ENCODE peak calls at places on chromosomes 5 and 9, in seven cellular contexts. F is AG09309, U is fibroblast of pulmonary artery, K is NB4, I is left ventricle myocardium inferior, J is colonic mucosa, E is GM06990. N is an unnamed sample.

GRCh38 chr5:34914671-34915138 is 599 bp downstream of the RAD1 start:
- DNase-seq in K (peak), I (peak), J (peak), E (no peak), F (no peak), U (peak), N (no peak)

GRCh38 chr5:78221964-78222451 is 72.5 kb downstream of the AP3B1 start:
- DNase-seq in J (no peak), F (no peak), U (peak), I (no peak), E (peak), K (peak), N (peak)

GRCh38 chr5:60522299-60522915 is 177.6 kb downstream of the DEPDC1B start:
- DNase-seq in I (no peak), K (no peak), E (peak), F (no peak), J (no peak), U (peak), N (peak)

GRCh38 chr5:116876240-116876840 is 301.7 kb upstream of the SEMA6A start:
- DNase-seq in K (no peak), F (no peak), U (no peak), I (no peak), E (no peak), J (no peak), N (no peak)

GRCh38 chr5:9347032-9347431 is 198.8 kb downstream of the SEMA5A start:
- DNase-seq in F (no peak), E (no peak), J (no peak), U (no peak), I (no peak), K (no peak), N (no peak)

GRCh38 chr5:23352437-23352836 is 155.0 kb upstream of the PRDM9 start:
- DNase-seq in J (no peak), E (no peak), U (peak), K (peak), F (no peak), I (no peak), N (no peak)

GRCh38 chr5:142960309-142960696 is 190.1 kb downstream of the ARHGAP26 start:
- DNase-seq in K (peak), U (peak), E (no peak), I (no peak), F (peak), J (no peak), N (no peak)

GRCh38 chr5:84445049-84445685 is 60.5 kb upstream of the EDIL3 start:
- DNase-seq in K (no peak), E (no peak), F (peak), J (no peak), U (no peak), I (no peak), N (no peak)

GRCh38 chr5:73213566-73213998 is 40.6 kb downstream of the TMEM174 start:
- DNase-seq in I (no peak), U (peak), K (no peak), J (peak), E (no peak), F (peak), N (peak)

GRCh38 chr9:87834357-87834756 is 48.3 kb upstream of the SPATA31E1 start:
- DNase-seq in E (no peak), J (peak), U (no peak), I (no peak), F (no peak), K (peak), N (no peak)

GRCh38 chr9:136304456-136304855 is 562 bp upstream of the CCDC187 start:
- DNase-seq in U (no peak), K (no peak), I (no peak), J (no peak), E (no peak), F (no peak), N (no peak)

GRCh38 chr9:135296783-135297715 is 182.5 kb upstream of the PPP1R26 start:
- DNase-seq in E (no peak), K (no peak), F (no peak), I (no peak), J (no peak), U (no peak), N (no peak)

GRCh38 chr5:83472508-83473343 is 1.2 kb downstream of the VCAN start:
- DNase-seq in E (peak), K (peak), U (no peak), I (peak), J (peak), F (no peak), N (no peak)

GRCh38 chr5:171419663-171420428 is 399 bp downstream of the FGF18 start:
- DNase-seq in F (no peak), U (peak), E (peak), I (peak), K (no peak), J (peak), N (no peak)

GRCh38 chr5:171420429-171421231 is 1.2 kb downstream of the FGF18 start:
- DNase-seq in U (peak), K (no peak), I (peak), E (no peak), J (peak), F (peak), N (no peak)

GRCh38 chr5:171422902-171423663 is 3.6 kb downstream of the FGF18 start:
- DNase-seq in J (no peak), E (no peak), U (no peak), K (no peak), F (no peak), I (no peak), N (no peak)

GRCh38 chr5:171422495-171422894 is 3.0 kb downstream of the FGF18 start:
- DNase-seq in U (no peak), E (no peak), J (no peak), I (no peak), K (no peak), F (no peak), N (no peak)

DNA sequence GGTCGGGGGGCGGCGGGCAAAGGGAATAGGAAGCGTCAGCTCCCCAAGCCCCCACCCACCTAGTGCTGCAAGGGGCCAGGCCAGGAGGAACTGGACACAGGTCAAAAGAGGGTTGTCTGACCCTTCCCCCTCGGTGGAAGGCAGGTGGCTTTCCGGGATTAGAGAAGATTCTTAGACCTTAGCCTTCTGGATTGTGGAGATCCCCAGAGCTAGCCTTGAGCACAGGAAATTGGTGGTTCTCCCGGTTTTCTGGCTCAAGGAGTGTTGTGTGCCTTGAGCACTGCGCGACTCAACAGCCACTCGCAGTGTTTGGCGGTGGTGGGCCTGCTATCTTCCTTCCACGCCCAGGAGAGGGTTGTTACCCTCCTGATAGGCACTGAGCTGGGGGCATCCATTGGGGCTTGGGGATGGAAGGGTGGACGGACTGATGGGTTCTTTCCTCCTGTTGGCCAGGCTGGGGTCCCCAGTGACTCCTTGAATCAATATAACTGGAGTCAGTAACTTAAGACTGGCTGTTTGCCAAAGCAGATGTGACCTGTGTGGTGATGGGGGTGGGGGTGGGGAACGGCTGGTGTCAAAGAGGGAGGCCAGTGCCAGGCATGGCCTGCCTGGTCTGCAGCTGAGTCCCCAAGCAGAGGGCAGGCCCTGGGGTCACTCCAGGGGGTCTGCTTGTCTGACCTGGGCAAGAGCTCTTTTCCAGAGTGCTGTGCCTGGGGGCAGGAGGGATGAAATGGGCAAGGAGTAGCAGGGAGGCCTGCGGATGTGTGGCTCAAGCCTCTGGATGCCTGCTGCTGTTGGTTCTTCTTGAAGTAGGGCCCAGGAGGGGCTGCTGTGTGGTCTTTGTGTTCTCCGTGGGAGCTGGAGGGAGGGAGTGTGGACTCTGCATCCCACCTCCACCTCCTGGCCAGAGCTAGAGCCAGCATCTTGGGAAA is 2.1 kb downstream of the FGF18 start:
- DNase-seq in K (no peak), J (no peak), I (no peak), F (no peak), E (no peak), U (no peak), N (no peak)
- H3K4me3 ChIP-seq in K (no peak), J (no peak), I (peak), F (no peak), E (no peak), U (no peak), N (no peak)

DNA sequence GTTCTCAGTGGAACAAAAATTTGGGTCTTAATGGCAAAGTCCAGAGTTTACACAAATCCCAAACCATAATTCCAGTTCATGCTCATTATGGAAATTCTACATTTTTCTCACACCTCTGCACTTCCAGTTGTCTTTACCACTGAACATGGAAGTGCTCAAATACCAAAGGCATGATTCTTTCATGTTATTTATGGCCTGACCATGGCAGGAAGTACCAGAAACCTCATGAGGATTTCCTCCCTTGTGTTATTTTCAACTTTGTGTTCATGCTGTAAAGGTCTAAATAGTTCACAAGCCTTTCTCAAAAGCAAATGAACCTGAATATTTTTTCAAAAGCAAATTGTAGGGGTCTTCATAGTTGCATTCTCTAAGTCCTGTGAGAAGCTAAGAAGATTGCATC is 82.0 kb upstream of the ITGA1 start:
- DNase-seq in E (no peak), I (no peak), K (no peak), U (peak), F (no peak), J (no peak), N (no peak)
- TF ChIP-seq CTCF in E (no peak), I (no peak), K (no peak), U (no peak), F (no peak), J (no peak), N (no peak)

GRCh38 chr5:112694853-112695709 is 42.6 kb upstream of the APC start:
- DNase-seq in F (peak), E (no peak), K (peak), U (peak), J (no peak), I (no peak), N (no peak)

GRCh38 chr5:112693301-112693700 is 44.4 kb upstream of the APC start:
- DNase-seq in I (no peak), J (no peak), F (no peak), K (no peak), E (no peak), U (no peak), N (no peak)

GRCh38 chr5:112697833-112698232 is 39.9 kb upstream of the APC start:
- DNase-seq in I (no peak), J (no peak), E (no peak), U (no peak), F (no peak), K (no peak), N (no peak)

GRCh38 chr5:112696786-112697185 is 40.9 kb upstream of the APC start:
- DNase-seq in E (no peak), U (no peak), I (no peak), J (no peak), K (no peak), F (no peak), N (no peak)

GRCh38 chr5:112697301-112697700 is 40.4 kb upstream of the APC start:
- DNase-seq in U (no peak), F (no peak), K (no peak), I (no peak), J (no peak), E (no peak), N (no peak)
- H3K4me3 ChIP-seq in U (no peak), F (no peak), K (no peak), I (peak), J (no peak), E (no peak), N (no peak)

GRCh38 chr5:149474198-149474597 is 77.0 kb downstream of the CSNK1A1 start:
- DNase-seq in U (no peak), E (no peak), K (no peak), J (peak), F (no peak), I (no peak), N (no peak)
- TF ChIP-seq CTCF in U (no peak), E (no peak), K (no peak), J (no peak), F (no peak), I (no peak), N (no peak)

N was measured in GM12864.